ENCODE peak calls at places on chromosomes 16 and 17, in eight cellular contexts. D is CD4-positive, alpha-beta T cell; A is fibroblast of pulmonary artery; T is RWPE2; M is H9; U is GM10248; H is fibroblast of mammary gland; R is AG09309. C is an unnamed sample.

GRCh38 chr17:6669479-6670212 is 18.1 kb downstream of the C17orf100 start:
- DNase-seq in D (no peak), A (no peak), T (peak), M (peak), U (no peak), H (no peak), R (no peak), C (no peak)

GRCh38 chr17:15942207-15942833 is 2.6 kb upstream of the ADORA2B start:
- DNase-seq in D (no peak), A (peak), T (no peak), M (no peak), U (no peak), H (no peak), R (no peak), C (no peak)

GRCh38 chr16:22634913-22635312 is 124.2 kb downstream of the NPIPB5 start:
- DNase-seq in D (no peak), A (no peak), T (no peak), M (peak), U (no peak), H (no peak), R (no peak), C (no peak)

GRCh38 chr16:27811881-27812280 is 251.6 kb downstream of the GSG1L start:
- DNase-seq in D (no peak), A (no peak), T (peak), M (no peak), U (no peak), H (no peak), R (no peak), C (no peak)

GRCh38 chr16:57944961-57945739 is 25.8 kb downstream of the CNGB1 start:
- DNase-seq in D (no peak), A (no peak), T (no peak), M (no peak), U (no peak), H (no peak), R (no peak), C (no peak)

GRCh38 chr16:25063102-25063501 is 47.9 kb upstream of the ARHGAP17 start:
- DNase-seq in D (no peak), A (no peak), T (no peak), M (no peak), U (peak), H (no peak), R (no peak), C (no peak)

GRCh38 chr16:51630051-51630450 is 479.0 kb upstream of the SALL1 start:
- DNase-seq in D (no peak), A (no peak), T (no peak), M (peak), U (no peak), H (no peak), R (no peak), C (no peak)

GRCh38 chr17:40558300-40558584 is 7.0 kb downstream of the CCR7 start:
- DNase-seq in D (no peak), A (no peak), T (no peak), M (no peak), U (no peak), H (no peak), R (no peak), C (no peak)

GRCh38 chr16:59633996-59634579 is 900.0 kb upstream of the GOT2 start:
- DNase-seq in D (no peak), A (peak), T (no peak), M (no peak), U (no peak), H (peak), R (peak), C (no peak)

GRCh38 chr16:54446639-54447038 is 160.1 kb upstream of the IRX3 start:
- DNase-seq in D (no peak), A (peak), T (no peak), M (no peak), U (no peak), H (peak), R (peak), C (no peak)

GRCh38 chr17:64178011-64178825 is 48.3 kb upstream of the ERN1 start:
- DNase-seq in D (no peak), A (no peak), T (no peak), M (no peak), U (no peak), H (no peak), R (no peak), C (no peak)

GRCh38 chr17:78031435-78031834 is 72.9 kb downstream of the TNRC6C start:
- DNase-seq in D (no peak), A (no peak), T (no peak), M (no peak), U (no peak), H (no peak), R (no peak), C (no peak)

GRCh38 chr17:81840826-81841778 is 6.3 kb upstream of the PPP1R27 start:
- DNase-seq in D (no peak), A (no peak), T (peak), M (no peak), U (no peak), H (no peak), R (no peak), C (no peak)

GRCh38 chr17:46742539-46743270 is 75.8 kb downstream of the WNT3 start:
- DNase-seq in D (no peak), A (peak), T (peak), M (no peak), U (no peak), H (peak), R (peak), C (no peak)

DNA sequence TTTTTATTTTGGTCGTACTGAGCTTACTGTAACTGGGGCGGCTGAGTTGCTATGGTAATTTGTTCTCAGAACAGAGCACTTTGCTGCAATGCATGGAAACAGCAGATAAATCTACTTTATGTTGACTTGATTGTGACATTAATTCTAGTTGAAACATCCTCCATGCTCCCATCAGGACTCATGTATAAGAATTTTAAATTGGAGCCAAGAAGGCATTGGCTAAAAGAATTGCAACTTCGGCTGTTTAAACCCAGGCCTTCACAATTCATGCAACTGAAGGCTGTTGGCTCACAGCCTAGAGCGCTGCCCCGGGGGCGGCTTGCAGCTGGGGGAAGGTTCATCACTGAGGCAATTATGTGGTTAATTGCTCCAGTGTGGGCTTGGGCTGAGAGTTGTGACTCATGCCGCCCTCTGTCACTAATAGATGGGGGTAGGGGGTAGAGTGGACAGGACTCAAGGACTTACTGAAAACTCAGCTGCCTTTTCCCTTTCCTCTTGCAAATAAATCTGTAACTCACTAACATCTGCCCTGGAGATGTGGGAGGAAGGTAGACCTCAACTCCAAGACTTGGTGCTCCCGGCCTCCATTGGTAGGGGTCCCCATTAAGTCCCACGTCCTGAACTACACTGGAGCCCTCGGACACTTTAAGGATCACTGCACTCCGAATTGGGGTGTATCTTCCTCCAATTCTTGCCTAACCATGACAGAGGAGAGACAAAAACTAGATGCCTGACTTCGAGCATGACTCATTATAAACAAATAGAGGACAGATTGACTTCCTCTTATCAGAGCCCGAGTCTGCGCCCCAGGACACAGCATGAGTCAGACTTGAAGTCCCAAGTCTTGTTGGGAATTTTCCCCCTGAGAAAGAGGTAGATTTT is 37.5 kb downstream of the ERCC4 start:
- DNase-seq in D (no peak), A (peak), T (peak), M (no peak), U (peak), H (peak), R (peak), C (peak)
- TF ChIP-seq CTCF in D (no peak), A (no peak), T (no peak), M (no peak), U (no peak), H (no peak), R (no peak), C (no peak)

GRCh38 chr16:89601906-89602272 is 11.6 kb upstream of the DPEP1 start:
- DNase-seq in D (no peak), A (no peak), T (peak), M (no peak), U (no peak), H (no peak), R (no peak), C (no peak)

GRCh38 chr16:89600956-89601355 is 12.5 kb upstream of the DPEP1 start:
- DNase-seq in D (no peak), A (no peak), T (peak), M (no peak), U (no peak), H (no peak), R (no peak), C (no peak)

GRCh38 chr16:89600427-89600826 is 13.0 kb upstream of the DPEP1 start:
- DNase-seq in D (no peak), A (no peak), T (peak), M (no peak), U (no peak), H (no peak), R (no peak), C (no peak)

GRCh38 chr16:89602952-89603590 is 10.4 kb upstream of the DPEP1 start:
- DNase-seq in D (no peak), A (no peak), T (peak), M (no peak), U (no peak), H (no peak), R (no peak), C (no peak)

DNA sequence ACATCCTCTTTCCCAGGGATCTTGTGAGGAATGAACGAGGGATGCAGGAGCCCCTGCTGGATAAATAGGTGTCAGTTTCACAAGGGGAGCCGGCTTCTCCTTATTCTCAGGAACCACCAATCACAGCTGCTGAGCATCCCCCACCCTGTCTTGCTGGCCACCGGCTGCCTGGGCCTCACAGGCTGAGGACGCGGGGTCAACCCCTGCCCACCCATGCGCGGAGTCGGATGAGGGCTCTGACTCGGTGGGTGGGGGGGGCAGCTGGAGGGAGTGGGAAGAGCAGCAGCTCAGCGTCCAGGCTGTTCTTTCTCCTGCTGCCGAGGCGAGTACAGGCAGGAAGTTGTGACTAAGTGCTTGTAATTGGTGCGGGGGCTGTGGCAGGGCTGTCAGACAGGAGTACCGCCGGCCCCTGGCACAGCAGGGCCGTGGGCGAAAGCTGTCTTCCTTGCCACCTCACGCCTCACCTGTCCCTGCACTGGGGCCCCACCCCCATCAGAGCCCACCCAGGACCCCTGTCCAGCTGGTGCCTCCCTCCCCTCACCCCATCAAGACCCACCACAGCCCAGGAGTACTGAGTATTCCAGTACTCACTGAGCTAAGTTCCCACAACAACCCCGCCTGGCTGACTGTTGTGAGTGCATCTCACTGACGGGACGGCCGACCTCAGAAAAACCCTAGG is 11.0 kb upstream of the DPEP1 start:
- DNase-seq in D (peak), A (peak), T (peak), M (peak), U (peak), H (peak), R (peak), C (peak)
- TF ChIP-seq CTCF in D (no peak), A (no peak), T (no peak), M (no peak), U (no peak), H (no peak), R (no peak), C (no peak)

GRCh38 chr16:73743665-73744496 is 552.7 kb upstream of the PSMD7 start:
- DNase-seq in D (no peak), A (no peak), T (no peak), M (peak), U (no peak), H (no peak), R (no peak), C (no peak)
- TF ChIP-seq CTCF in D (no peak), A (no peak), T (peak), M (peak), U (no peak), H (no peak), R (peak), C (no peak)

DNA sequence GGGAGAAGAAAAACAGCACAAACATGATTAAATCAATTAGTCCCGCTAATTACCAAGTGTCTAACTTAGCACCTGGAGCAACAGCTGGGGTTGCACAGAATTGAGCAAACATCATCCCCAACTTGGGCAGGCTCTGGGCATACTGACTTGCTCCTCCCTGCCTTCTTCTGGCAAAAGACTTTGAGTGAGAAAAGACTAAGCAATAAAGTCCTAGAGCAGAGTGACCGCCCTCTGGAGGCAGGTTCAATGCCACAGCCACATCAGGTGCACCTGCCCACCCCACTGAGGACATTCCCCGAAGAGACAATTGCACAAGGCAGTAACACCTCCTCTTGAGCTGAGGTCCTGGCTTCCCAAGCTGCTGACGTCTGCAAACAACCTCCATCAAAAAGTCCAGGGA is 358.3 kb downstream of the SOX9 start:
- DNase-seq in D (no peak), A (no peak), T (no peak), M (no peak), U (no peak), H (no peak), R (no peak), C (no peak)
- TF ChIP-seq CTCF in D (no peak), A (no peak), T (peak), M (peak), U (no peak), H (no peak), R (peak), C (no peak)

GRCh38 chr16:85987750-85988078 is 88.8 kb downstream of the IRF8 start:
- DNase-seq in D (no peak), A (no peak), T (no peak), M (no peak), U (no peak), H (no peak), R (no peak), C (no peak)
- TF ChIP-seq CTCF in D (peak), A (no peak), T (peak), M (no peak), U (no peak), H (no peak), R (no peak), C (no peak)

C was measured in omental fat pad.